ENCODE peak calls at places on chromosome 6, in five cellular contexts. One of them, this sample, is unnamed.

GRCh38 chr6:146985111-146985510 is 219.1 kb upstream of the STXBP5 start:
- DNase-seq in trophoblast cell: no peak
- DNase-seq in mesenchymal stem cell: peak
- DNase-seq in H1: no peak
- DNase-seq in neuronal stem cell: no peak
- DNase-seq in this sample: no peak

GRCh38 chr6:73460044-73460443 is 1.5 kb upstream of the MTO1 start:
- DNase-seq in mesenchymal stem cell: no peak
- DNase-seq in neuronal stem cell: no peak
- DNase-seq in trophoblast cell: no peak
- DNase-seq in H1: no peak
- DNase-seq in this sample: no peak

GRCh38 chr6:112044856-112045255 is 9.0 kb upstream of the CCN6 start:
- DNase-seq in trophoblast cell: peak
- DNase-seq in H1: no peak
- DNase-seq in neuronal stem cell: no peak
- DNase-seq in mesenchymal stem cell: peak
- DNase-seq in this sample: no peak

GRCh38 chr6:138657026-138657425 is 116.5 kb upstream of the CCDC28A start:
- DNase-seq in neuronal stem cell: no peak
- DNase-seq in trophoblast cell: no peak
- DNase-seq in mesenchymal stem cell: no peak
- DNase-seq in H1: no peak
- DNase-seq in this sample: no peak

GRCh38 chr6:150403458-150404245 is 34.8 kb downstream of the IYD start:
- DNase-seq in trophoblast cell: peak
- DNase-seq in neuronal stem cell: no peak
- DNase-seq in mesenchymal stem cell: peak
- DNase-seq in H1: no peak
- DNase-seq in this sample: no peak

GRCh38 chr6:89564752-89565427 is 73.7 kb downstream of the LYRM2 start:
- DNase-seq in mesenchymal stem cell: peak
- DNase-seq in trophoblast cell: no peak
- DNase-seq in neuronal stem cell: no peak
- DNase-seq in H1: no peak
- DNase-seq in this sample: no peak

GRCh38 chr6:903746-904145 is 210.8 kb upstream of the EXOC2 start:
- DNase-seq in neuronal stem cell: no peak
- DNase-seq in mesenchymal stem cell: no peak
- DNase-seq in H1: no peak
- DNase-seq in trophoblast cell: no peak
- DNase-seq in this sample: no peak

GRCh38 chr6:4504700-4505099 is 271.5 kb upstream of the CDYL start:
- DNase-seq in neuronal stem cell: no peak
- DNase-seq in mesenchymal stem cell: no peak
- DNase-seq in H1: no peak
- DNase-seq in trophoblast cell: no peak
- DNase-seq in this sample: no peak

GRCh38 chr6:144234399-144234798 is 50.7 kb upstream of the UTRN start:
- DNase-seq in H1: no peak
- DNase-seq in neuronal stem cell: no peak
- DNase-seq in trophoblast cell: no peak
- DNase-seq in mesenchymal stem cell: no peak
- DNase-seq in this sample: peak

GRCh38 chr6:33949877-33950831 is 146.4 kb upstream of the MLN start:
- DNase-seq in trophoblast cell: peak
- DNase-seq in neuronal stem cell: no peak
- DNase-seq in mesenchymal stem cell: no peak
- DNase-seq in H1: no peak
- DNase-seq in this sample: no peak

GRCh38 chr6:39342692-39343460 is 20.4 kb upstream of the KCNK16 start:
- DNase-seq in H1: no peak
- DNase-seq in neuronal stem cell: no peak
- DNase-seq in trophoblast cell: no peak
- DNase-seq in mesenchymal stem cell: peak
- DNase-seq in this sample: no peak

GRCh38 chr6:128064540-128064895 is 163.7 kb upstream of the THEMIS start:
- DNase-seq in trophoblast cell: no peak
- DNase-seq in mesenchymal stem cell: no peak
- DNase-seq in H1: no peak
- DNase-seq in neuronal stem cell: no peak
- DNase-seq in this sample: no peak

GRCh38 chr6:32941412-32941784 is 570 bp upstream of the HLA-DMB start:
- DNase-seq in mesenchymal stem cell: no peak
- DNase-seq in neuronal stem cell: no peak
- DNase-seq in trophoblast cell: peak
- DNase-seq in H1: no peak
- DNase-seq in this sample: no peak

GRCh38 chr6:21396313-21396712 is 197.2 kb upstream of the SOX4 start:
- DNase-seq in trophoblast cell: peak
- DNase-seq in H1: no peak
- DNase-seq in mesenchymal stem cell: peak
- DNase-seq in neuronal stem cell: no peak
- DNase-seq in this sample: no peak

GRCh38 chr6:148701393-148701774 is 45.4 kb upstream of the UST start:
- DNase-seq in mesenchymal stem cell: no peak
- DNase-seq in neuronal stem cell: no peak
- DNase-seq in H1: no peak
- DNase-seq in trophoblast cell: no peak
- DNase-seq in this sample: no peak

GRCh38 chr6:73418081-73418741 is 23.6 kb downstream of the DDX43 start:
- DNase-seq in mesenchymal stem cell: peak
- DNase-seq in trophoblast cell: no peak
- DNase-seq in neuronal stem cell: no peak
- DNase-seq in H1: no peak
- DNase-seq in this sample: no peak

GRCh38 chr6:31768717-31769257 is 6.3 kb downstream of the SAPCD1 start:
- DNase-seq in mesenchymal stem cell: no peak
- DNase-seq in H1: no peak
- DNase-seq in neuronal stem cell: no peak
- DNase-seq in trophoblast cell: no peak
- DNase-seq in this sample: no peak

GRCh38 chr6:2103644-2104523 is 141.5 kb downstream of the GMDS start:
- DNase-seq in H1: no peak
- DNase-seq in mesenchymal stem cell: peak
- DNase-seq in neuronal stem cell: no peak
- DNase-seq in trophoblast cell: peak
- DNase-seq in this sample: no peak

GRCh38 chr6:19949155-19949554 is 112.0 kb downstream of the ID4 start:
- DNase-seq in H1: no peak
- DNase-seq in neuronal stem cell: no peak
- DNase-seq in mesenchymal stem cell: no peak
- DNase-seq in trophoblast cell: no peak
- DNase-seq in this sample: no peak

GRCh38 chr6:19943042-19943441 is 105.9 kb downstream of the ID4 start:
- DNase-seq in neuronal stem cell: no peak
- DNase-seq in H1: no peak
- DNase-seq in mesenchymal stem cell: no peak
- DNase-seq in trophoblast cell: no peak
- DNase-seq in this sample: no peak

DNA sequence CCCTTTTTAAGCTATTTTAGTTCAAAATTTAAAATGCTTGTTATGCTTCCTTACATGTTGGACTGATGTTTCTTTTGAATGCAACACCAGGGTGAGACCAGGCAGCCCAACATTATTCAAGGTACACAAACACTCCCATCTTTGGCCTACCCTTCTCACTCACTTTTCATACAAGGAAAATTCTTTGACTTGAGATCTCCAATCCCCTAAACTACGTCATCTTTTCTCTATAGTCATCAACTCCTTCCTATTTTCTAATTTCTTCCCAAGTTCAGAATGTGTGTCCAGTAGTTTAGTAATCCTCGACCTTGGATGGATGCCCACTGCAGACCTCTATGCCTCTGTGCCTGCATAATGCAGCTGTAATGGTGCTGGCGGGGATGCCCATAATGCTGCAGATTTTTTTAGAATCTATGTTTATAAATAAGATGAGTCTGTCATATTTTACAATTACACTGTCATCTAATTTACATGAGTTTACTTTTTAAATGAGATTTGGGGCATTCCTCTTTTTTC is 108.7 kb downstream of the ID4 start:
- DNase-seq in neuronal stem cell: no peak
- DNase-seq in H1: no peak
- DNase-seq in trophoblast cell: no peak
- DNase-seq in mesenchymal stem cell: no peak
- DNase-seq in this sample: no peak
- H2BK12ac ChIP-seq in neuronal stem cell: no peak
- H2BK12ac ChIP-seq in H1: no peak
- H2BK12ac ChIP-seq in trophoblast cell: no peak
- H2BK12ac ChIP-seq in mesenchymal stem cell: no peak
- H2BK12ac ChIP-seq in this sample: no peak

GRCh38 chr6:38162493-38163185 is 343.1 kb downstream of the ZFAND3 start:
- DNase-seq in trophoblast cell: no peak
- DNase-seq in H1: no peak
- DNase-seq in mesenchymal stem cell: no peak
- DNase-seq in neuronal stem cell: no peak
- DNase-seq in this sample: no peak
- H2BK12ac ChIP-seq in trophoblast cell: no peak
- H2BK12ac ChIP-seq in H1: no peak
- H2BK12ac ChIP-seq in mesenchymal stem cell: no peak
- H2BK12ac ChIP-seq in neuronal stem cell: no peak
- H2BK12ac ChIP-seq in this sample: no peak

DNA sequence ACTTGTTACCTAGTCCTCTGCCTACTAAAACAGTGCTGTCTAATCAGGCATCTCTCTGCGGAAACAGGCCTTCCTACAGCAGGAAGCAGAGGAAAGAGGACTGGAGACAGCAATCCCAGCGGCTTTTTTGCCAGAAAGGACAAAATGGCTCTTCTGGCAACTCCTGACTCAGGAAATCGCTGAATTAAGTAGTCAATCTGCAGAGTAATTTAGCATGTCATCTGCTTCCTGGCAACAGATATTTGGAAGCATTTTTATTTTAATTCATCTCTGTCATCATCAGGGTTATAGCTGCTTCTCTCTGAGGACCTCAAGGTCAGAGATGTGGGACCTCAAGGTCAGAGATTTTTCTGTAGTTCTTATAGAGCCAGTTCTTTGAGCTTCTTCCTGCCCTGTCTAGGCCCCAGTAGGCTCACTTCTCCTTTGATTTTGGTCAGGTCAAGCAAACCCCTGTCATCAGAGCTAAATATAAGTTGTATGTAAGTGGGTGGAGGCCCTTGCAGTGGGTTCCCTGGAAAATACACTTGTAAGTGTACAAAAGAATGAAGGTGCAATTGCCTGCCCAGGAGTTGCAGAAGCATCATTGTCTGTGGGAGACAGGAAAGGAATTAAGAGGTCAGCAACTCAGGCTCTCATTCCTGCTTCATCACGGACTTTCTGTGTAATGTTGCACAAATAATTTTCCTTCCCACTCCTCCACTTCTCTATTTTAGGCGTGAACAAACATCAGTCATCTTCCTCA is 229.4 kb downstream of the ALDH8A1 start:
- DNase-seq in H1: no peak
- DNase-seq in mesenchymal stem cell: no peak
- DNase-seq in trophoblast cell: peak
- DNase-seq in neuronal stem cell: no peak
- DNase-seq in this sample: no peak
- H2BK12ac ChIP-seq in H1: no peak
- H2BK12ac ChIP-seq in mesenchymal stem cell: no peak
- H2BK12ac ChIP-seq in trophoblast cell: no peak
- H2BK12ac ChIP-seq in neuronal stem cell: no peak
- H2BK12ac ChIP-seq in this sample: no peak

GRCh38 chr6:136579800-136580199 is 29.6 kb upstream of the MAP7 start:
- DNase-seq in trophoblast cell: peak
- DNase-seq in H1: no peak
- DNase-seq in mesenchymal stem cell: no peak
- DNase-seq in neuronal stem cell: no peak
- DNase-seq in this sample: no peak
- H2BK12ac ChIP-seq in trophoblast cell: no peak
- H2BK12ac ChIP-seq in H1: no peak
- H2BK12ac ChIP-seq in mesenchymal stem cell: no peak
- H2BK12ac ChIP-seq in neuronal stem cell: no peak
- H2BK12ac ChIP-seq in this sample: no peak

DNA sequence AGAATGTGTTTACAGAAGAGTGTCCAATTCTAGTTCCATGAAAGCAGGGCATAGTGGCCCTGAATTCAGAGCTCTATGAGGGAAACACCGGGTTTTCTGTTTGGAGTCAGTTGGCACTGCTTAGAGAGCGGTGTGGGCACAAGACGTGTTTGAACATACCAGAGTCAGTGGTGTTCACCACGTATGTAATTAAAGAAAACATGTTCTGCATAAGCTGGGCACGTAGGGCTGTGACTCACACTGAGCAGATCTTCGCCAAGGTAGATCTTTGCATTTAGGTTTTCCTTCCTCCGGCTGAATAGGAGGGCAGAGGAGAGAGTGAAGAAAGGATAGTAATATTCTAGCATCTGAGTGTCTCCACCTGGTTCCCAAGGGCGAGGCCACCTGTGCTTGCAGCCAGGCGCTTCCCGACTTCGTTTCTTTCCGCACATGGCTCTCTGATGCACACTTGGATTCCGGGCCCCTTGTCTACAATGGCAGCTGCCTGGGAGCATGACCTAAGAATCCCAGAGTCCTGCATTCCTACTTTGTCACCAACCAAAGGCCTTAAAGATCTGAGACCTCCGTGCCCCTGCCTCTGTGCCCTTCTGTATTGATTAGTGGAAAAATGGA is 136.2 kb downstream of the ERMARD start:
- DNase-seq in mesenchymal stem cell: no peak
- DNase-seq in neuronal stem cell: no peak
- DNase-seq in H1: no peak
- DNase-seq in trophoblast cell: no peak
- DNase-seq in this sample: no peak
- H2BK12ac ChIP-seq in mesenchymal stem cell: no peak
- H2BK12ac ChIP-seq in neuronal stem cell: no peak
- H2BK12ac ChIP-seq in H1: no peak
- H2BK12ac ChIP-seq in trophoblast cell: no peak
- H2BK12ac ChIP-seq in this sample: no peak

DNA sequence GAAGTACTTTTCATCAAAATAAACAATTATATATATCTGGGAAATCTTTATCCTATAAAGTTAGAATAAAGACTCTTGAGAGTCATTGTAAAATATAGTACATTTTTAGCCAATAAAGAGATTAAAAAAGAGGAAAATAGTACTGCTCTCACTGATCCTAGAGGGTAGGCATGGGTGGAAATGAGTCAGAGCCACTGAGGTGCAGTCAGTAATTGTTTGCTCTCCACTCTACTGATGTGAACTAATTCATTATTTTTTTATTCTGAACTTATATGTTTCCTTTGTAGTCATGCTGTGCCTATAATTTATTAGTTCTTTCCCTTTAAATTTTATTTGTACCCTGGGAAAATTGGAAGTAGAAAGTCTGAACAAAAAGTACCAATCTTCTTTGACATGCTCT is 1359.4 kb upstream of the GJE1 start:
- DNase-seq in H1: no peak
- DNase-seq in mesenchymal stem cell: no peak
- DNase-seq in trophoblast cell: no peak
- DNase-seq in neuronal stem cell: no peak
- DNase-seq in this sample: no peak
- H2BK12ac ChIP-seq in H1: no peak
- H2BK12ac ChIP-seq in mesenchymal stem cell: no peak
- H2BK12ac ChIP-seq in trophoblast cell: no peak
- H2BK12ac ChIP-seq in neuronal stem cell: no peak
- H2BK12ac ChIP-seq in this sample: no peak

GRCh38 chr6:105301756-105302616 is 100.9 kb downstream of the PREP start:
- DNase-seq in trophoblast cell: no peak
- DNase-seq in H1: no peak
- DNase-seq in neuronal stem cell: no peak
- DNase-seq in mesenchymal stem cell: no peak
- DNase-seq in this sample: no peak
- H2BK12ac ChIP-seq in trophoblast cell: no peak
- H2BK12ac ChIP-seq in H1: no peak
- H2BK12ac ChIP-seq in neuronal stem cell: no peak
- H2BK12ac ChIP-seq in mesenchymal stem cell: no peak
- H2BK12ac ChIP-seq in this sample: no peak

GRCh38 chr6:136463796-136464542 is 86.3 kb downstream of the MAP7 start:
- DNase-seq in trophoblast cell: no peak
- DNase-seq in H1: no peak
- DNase-seq in neuronal stem cell: no peak
- DNase-seq in mesenchymal stem cell: no peak
- DNase-seq in this sample: no peak
- H2BK12ac ChIP-seq in trophoblast cell: no peak
- H2BK12ac ChIP-seq in H1: no peak
- H2BK12ac ChIP-seq in neuronal stem cell: no peak
- H2BK12ac ChIP-seq in mesenchymal stem cell: no peak
- H2BK12ac ChIP-seq in this sample: no peak

This sample was measured in H9.